ENCODE peak calls at places on chromosomes 2 and 18, in eight cellular contexts. R, T, B, A, D, S, K and L are unnamed samples. For H3K4me1, the result is how much of the 10 kb centered on the place peaks cover.

GRCh38 chr2:241929551-241930490 is 60.3 kb downstream of the RTP5 start:
- DNase-seq in K (no peak), D (no peak), T (no peak), R (no peak), B (peak), S (no peak), A (peak), L (no peak)

GRCh38 chr2:191947235-191947634 is 100.3 kb upstream of the CAVIN2 start:
- DNase-seq in K (no peak), D (no peak), S (no peak), T (no peak), B (no peak), A (no peak), R (no peak), L (no peak)

GRCh38 chr2:64606495-64607363 is 47.0 kb downstream of the SERTAD2 start:
- DNase-seq in S (peak), A (peak), K (peak), T (peak), B (peak), D (peak), R (peak), L (peak)

GRCh38 chr2:32559136-32559535 is 68.7 kb upstream of the TTC27 start:
- DNase-seq in K (no peak), T (no peak), D (no peak), A (no peak), B (peak), S (no peak), R (no peak), L (no peak)

GRCh38 chr18:61955644-61956043 is 62.8 kb upstream of the RNF152 start:
- DNase-seq in K (no peak), A (no peak), S (peak), D (peak), B (no peak), T (no peak), R (no peak), L (no peak)

GRCh38 chr2:1210352-1210751 is 202.9 kb upstream of the TPO start:
- DNase-seq in D (no peak), R (no peak), K (no peak), S (no peak), A (no peak), T (no peak), B (no peak), L (no peak)

GRCh38 chr2:128584296-128584900 is 265.7 kb upstream of the HS6ST1 start:
- DNase-seq in B (no peak), S (no peak), K (no peak), D (peak), R (no peak), T (no peak), A (no peak), L (no peak)

GRCh38 chr2:61887684-61888303 is 662 bp downstream of the CCT4 start:
- DNase-seq in B (no peak), A (no peak), R (peak), S (peak), D (no peak), K (no peak), T (no peak), L (peak)

GRCh38 chr2:46878886-46879285 is 36.7 kb downstream of the MCFD2 start:
- DNase-seq in T (no peak), A (no peak), B (no peak), K (peak), D (no peak), R (peak), S (no peak), L (peak)

GRCh38 chr2:163592954-163593622 is 142.7 kb downstream of the FIGN start:
- DNase-seq in K (no peak), B (no peak), A (no peak), S (no peak), T (no peak), D (no peak), R (no peak), L (no peak)

GRCh38 chr2:231168460-231169139 is 29.8 kb upstream of the ARMC9 start:
- DNase-seq in D (no peak), T (no peak), R (no peak), A (no peak), S (no peak), K (no peak), B (no peak), L (no peak)

DNA sequence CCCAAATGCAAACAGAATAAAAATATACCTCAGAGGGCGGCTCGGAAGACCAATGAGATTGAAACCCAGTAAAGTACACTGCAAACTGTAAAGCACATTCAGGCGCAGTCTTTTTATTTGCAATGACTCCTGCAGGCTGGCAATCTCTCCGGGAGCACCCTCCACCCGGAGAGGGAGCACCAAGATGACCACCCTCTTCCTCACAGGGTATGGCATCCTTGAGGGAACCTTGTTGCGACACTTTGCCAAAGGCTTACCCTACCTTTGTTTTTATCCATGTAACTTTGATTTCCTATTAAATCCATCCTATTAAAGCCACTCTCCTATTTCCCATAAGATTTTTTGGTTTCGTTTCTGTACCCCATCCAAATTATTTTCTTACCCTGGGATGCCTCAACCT is 16.2 kb downstream of the CHST10 start:
- DNase-seq in B (no peak), R (no peak), A (no peak), D (no peak), T (no peak), S (no peak), K (no peak), L (no peak)
- H3K4me3 ChIP-seq in B (no peak), R (no peak), A (no peak), D (no peak), T (no peak), S (no peak), K (no peak), L (no peak)

GRCh38 chr2:189297446-189297845 is 117.9 kb upstream of the COL5A2 start:
- DNase-seq in K (no peak), R (no peak), S (no peak), D (no peak), B (no peak), A (no peak), T (no peak), L (no peak)

GRCh38 chr2:189300917-189301316 is 121.4 kb upstream of the COL5A2 start:
- DNase-seq in R (no peak), A (no peak), B (no peak), D (no peak), T (no peak), S (no peak), K (no peak), L (no peak)

GRCh38 chr2:189298038-189298437 is 118.5 kb upstream of the COL5A2 start:
- DNase-seq in T (no peak), S (no peak), K (no peak), B (no peak), A (no peak), R (no peak), D (no peak), L (no peak)

GRCh38 chr2:189299974-189300373 is 120.4 kb upstream of the COL5A2 start:
- DNase-seq in R (no peak), T (no peak), S (no peak), A (no peak), B (no peak), D (no peak), K (no peak), L (no peak)

DNA sequence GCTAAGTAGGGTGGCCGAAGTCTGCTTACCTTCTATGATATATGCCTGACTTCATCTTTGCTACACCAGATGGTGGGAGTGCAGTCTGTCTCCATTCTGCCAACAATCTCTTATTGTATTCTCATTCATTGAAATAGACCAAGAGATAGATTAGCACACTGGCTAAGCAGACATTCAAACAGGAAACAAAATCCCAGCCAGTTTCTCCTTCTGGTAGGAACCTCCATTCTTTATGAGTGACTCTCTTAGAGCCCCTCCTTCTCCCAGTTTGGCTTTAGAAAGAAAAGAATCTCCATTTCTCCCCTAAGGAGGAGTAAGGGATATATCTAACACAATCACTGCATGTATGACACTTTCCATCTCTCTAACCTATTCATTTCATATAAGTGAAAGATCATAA is 118.9 kb upstream of the COL5A2 start:
- DNase-seq in S (no peak), B (no peak), K (no peak), R (no peak), T (no peak), D (no peak), A (no peak), L (no peak)
- H3K4me1 ChIP-seq in S (under half), B (under half), K (under half), R (under half), T (under half), D (under half), A (under half), L (under half)

DNA sequence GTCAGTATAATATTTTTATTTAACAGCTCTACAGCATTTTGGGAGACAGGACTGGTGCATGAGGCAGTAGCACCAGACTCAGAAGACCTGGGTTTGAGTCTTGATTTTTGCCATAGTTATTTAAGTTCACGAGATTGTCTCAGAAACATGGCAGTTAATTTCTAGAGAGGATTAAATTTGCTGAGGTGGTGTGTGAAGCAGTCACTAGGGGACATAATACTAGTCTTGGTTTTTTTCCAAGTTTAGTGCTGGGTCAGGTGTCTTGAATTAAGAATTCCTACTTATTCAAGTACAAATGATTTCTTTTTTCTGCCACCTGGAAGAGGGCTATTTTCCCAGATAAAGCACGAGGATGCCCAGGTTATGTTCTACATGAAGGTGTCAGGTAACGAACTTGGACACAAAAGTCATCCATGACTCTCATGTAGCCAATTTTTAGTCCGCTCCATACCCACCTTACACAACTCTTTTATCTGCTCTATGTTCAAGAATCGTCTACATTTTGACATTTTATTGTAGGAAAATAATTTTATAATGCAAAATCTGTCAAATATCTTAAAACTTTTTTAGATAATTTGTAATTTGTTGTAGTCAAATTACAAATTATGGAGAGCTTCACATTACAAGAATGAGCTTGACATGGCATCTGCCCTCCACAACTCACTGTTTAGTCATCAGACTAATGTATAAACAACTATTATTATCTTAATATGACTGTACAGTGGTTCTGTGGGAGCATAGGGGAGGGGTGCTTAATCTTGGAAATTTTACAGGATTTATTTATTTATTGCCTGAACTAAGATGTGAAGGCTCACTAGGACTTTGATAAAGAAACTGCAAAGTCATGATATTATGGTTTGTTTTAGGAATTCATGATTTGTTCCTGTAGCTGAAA is 1.6 kb downstream of the MARCHF7 start:
- DNase-seq in K (no peak), T (no peak), D (no peak), B (no peak), R (no peak), A (no peak), S (peak), L (no peak)
- TF ChIP-seq CTCF in K (no peak), T (peak), D (no peak), B (no peak), R (no peak), A (no peak), S (peak), L (no peak)

GRCh38 chr2:212596688-212597087 is 58.1 kb upstream of the ERBB4 start:
- DNase-seq in B (no peak), A (no peak), S (no peak), K (no peak), T (no peak), D (no peak), R (no peak), L (no peak)
- H3K4me3 ChIP-seq in B (no peak), A (no peak), S (no peak), K (no peak), T (no peak), D (no peak), R (no peak), L (no peak)

GRCh38 chr2:54605836-54606235 is 117.6 kb upstream of the EML6 start:
- DNase-seq in A (no peak), K (no peak), D (no peak), S (no peak), R (no peak), T (no peak), B (no peak), L (no peak)
- H3K4me1 ChIP-seq in A (half or more), K (half or more), D (half or more), S (under half), R (half or more), T (under half), B (under half), L (under half)

DNA sequence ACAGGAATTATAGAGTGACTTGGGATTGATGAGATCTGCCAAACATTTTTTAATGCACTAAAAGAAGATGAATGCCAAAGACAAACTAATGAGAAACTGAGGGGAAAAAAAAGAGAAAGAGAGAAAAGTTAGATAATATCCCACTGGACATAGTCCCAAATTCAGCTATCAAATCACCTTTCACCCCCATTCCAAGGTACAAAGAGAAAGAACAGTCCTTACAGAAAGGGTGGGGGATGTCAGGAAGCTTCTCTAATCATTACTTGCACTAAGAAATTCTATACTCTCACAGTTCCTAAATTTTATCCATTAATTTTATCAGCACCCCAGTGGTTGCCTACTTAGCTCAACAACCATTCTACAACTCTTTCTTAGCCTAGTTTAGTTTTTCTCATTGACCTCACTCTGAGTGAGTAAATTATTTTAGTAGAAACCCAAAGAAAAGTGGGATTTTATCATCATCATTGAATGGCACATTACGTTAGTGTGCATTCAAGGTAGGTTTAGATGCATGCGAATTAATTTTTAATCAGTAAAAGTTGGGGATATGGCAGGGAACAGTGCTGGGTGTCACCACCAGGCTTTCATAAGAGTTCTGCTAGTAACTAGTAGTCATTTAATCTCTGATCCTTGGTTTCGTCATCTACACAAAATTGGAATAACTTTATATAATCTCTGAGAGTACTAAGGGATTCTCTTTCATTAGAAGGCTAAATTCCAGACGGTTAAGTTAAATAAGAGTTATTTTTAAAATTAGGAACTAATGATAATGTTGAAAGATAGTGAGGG is 85.3 kb upstream of the CYTIP start:
- DNase-seq in T (no peak), R (no peak), S (no peak), D (no peak), B (no peak), A (no peak), K (no peak), L (no peak)
- TF ChIP-seq CTCF in T (no peak), R (no peak), S (no peak), D (no peak), B (no peak), A (no peak), K (no peak), L (no peak)

GRCh38 chr18:79798346-79798998 is 734 bp downstream of the KCNG2 start:
- DNase-seq in D (no peak), K (no peak), R (no peak), A (no peak), S (no peak), T (no peak), B (no peak), L (no peak)
- H3K4me3 ChIP-seq in D (peak), K (peak), R (peak), A (no peak), S (no peak), T (peak), B (no peak), L (no peak)